ENCODE peak calls at places on chromosome 19, in nine cellular contexts. F is stimulated activated CD8-positive, alpha-beta memory T cell treated with anti-CD3 and anti-CD28 coated beads, Interleukin-15, amount 100 ng/mL, for 24 hours; E is activated CD4-positive, alpha-beta T cell treated with anti-CD3 and anti-CD28 coated beads for 1 hour; V is non-pigmented ciliary epithelial cell; L is endothelial cell; X is hepatic stellate cell; T is stimulated activated CD4-positive, alpha-beta T cell treated with anti-CD3 and anti-CD28 coated beads, Interleukin-12 subunit alpha, Interleukin-12 subunit beta, amount 100 ng/mL, for 48 hours; Y is COLO829; Z is right lobe of liver. D is an unnamed sample.

GRCh38 chr19:23991170-23991569 is 76.5 kb downstream of the ZNF726 start:
- DNase-seq in F (no peak), E (no peak), V (peak; percentile 34), L (no peak), X (no peak), T (no peak), Y (no peak), Z (no peak), D (no peak)

GRCh38 chr19:40508739-40509260 is 42.0 kb downstream of the SPTBN4 start:
- DNase-seq in F (no peak), E (no peak), V (no peak), L (no peak), X (no peak), T (no peak), Y (no peak), Z (no peak), D (no peak)

GRCh38 chr19:21314676-21315075 is 14.5 kb downstream of the ZNF708 start:
- DNase-seq in F (no peak), E (no peak), V (no peak), L (no peak), X (no peak), T (no peak), Y (no peak), Z (no peak), D (peak; percentile 43)

GRCh38 chr19:6412111-6412999 is 12.3 kb downstream of the KHSRP start:
- DNase-seq in F (no peak), E (no peak), V (no peak), L (peak; percentile 51), X (no peak), T (peak; percentile 44), Y (no peak), Z (no peak), D (peak; percentile 23)

GRCh38 chr19:40331052-40331451 is 17.1 kb downstream of the C19orf47 start:
- DNase-seq in F (no peak), E (no peak), V (no peak), L (no peak), X (no peak), T (no peak), Y (no peak), Z (no peak), D (no peak)

GRCh38 chr19:55383279-55383788 is 758 bp downstream of the TMEM238 start:
- DNase-seq in F (no peak), E (no peak), V (no peak), L (no peak), X (no peak), T (no peak), Y (no peak), Z (no peak), D (no peak)

GRCh38 chr19:532578-533484 is 1.3 kb downstream of the CDC34 start:
- DNase-seq in F (no peak), E (no peak), V (no peak), L (peak; percentile 58), X (peak; percentile 83), T (no peak), Y (peak; percentile 28), Z (peak; percentile 70), D (peak; percentile 67)

GRCh38 chr19:8321760-8322637 is 703 bp downstream of the RPS28 start:
- DNase-seq in F (no peak), E (no peak), V (no peak), L (no peak), X (no peak), T (no peak), Y (no peak), Z (no peak), D (no peak)

GRCh38 chr19:35211545-35212230 is 16.9 kb downstream of the FAM187B start:
- DNase-seq in F (peak; percentile 21), E (peak; percentile 56), V (no peak), L (no peak), X (no peak), T (no peak), Y (no peak), Z (peak; percentile 46), D (no peak)

GRCh38 chr19:11130824-11131455 is 24.6 kb downstream of the SPC24 start:
- DNase-seq in F (peak; percentile 50), E (peak; percentile 53), V (no peak), L (peak; percentile 86), X (peak; percentile 87), T (peak; percentile 51), Y (peak; percentile 74), Z (peak; percentile 79), D (peak; percentile 58)

GRCh38 chr19:36040495-36040894 is 7.8 kb upstream of the CLIP3 start:
- DNase-seq in F (no peak), E (no peak), V (no peak), L (no peak), X (no peak), T (no peak), Y (no peak), Z (no peak), D (no peak)

GRCh38 chr19:40745402-40745780 is 4.9 kb downstream of the ACTMAP start:
- DNase-seq in F (no peak), E (no peak), V (no peak), L (no peak), X (no peak), T (no peak), Y (no peak), Z (no peak), D (no peak)

GRCh38 chr19:12834976-12835757 is 788 bp upstream of the RTBDN start:
- DNase-seq in F (no peak), E (no peak), V (no peak), L (no peak), X (no peak), T (no peak), Y (no peak), Z (no peak), D (peak; percentile 81)

GRCh38 chr19:4284176-4284958 is 5.3 kb downstream of the SHD start:
- DNase-seq in F (no peak), E (no peak), V (no peak), L (no peak), X (no peak), T (peak; percentile 12), Y (peak; percentile 58), Z (peak; percentile 78), D (peak; percentile 76)

GRCh38 chr19:12705654-12706331 is 9.4 kb upstream of the FBXW9 start:
- DNase-seq in F (no peak), E (no peak), V (no peak), L (no peak), X (no peak), T (no peak), Y (no peak), Z (no peak), D (no peak)

GRCh38 chr19:47414469-47414868 is 4.9 kb downstream of the MEIS3 start:
- DNase-seq in F (no peak), E (no peak), V (no peak), L (peak; percentile 48), X (no peak), T (no peak), Y (no peak), Z (peak; percentile 46), D (no peak)

GRCh38 chr19:54156490-54156889 is 3.0 kb downstream of the LENG1 start:
- DNase-seq in F (no peak), E (no peak), V (no peak), L (no peak), X (no peak), T (no peak), Y (no peak), Z (no peak), D (no peak)

GRCh38 chr19:1469200-1469935 is 9.6 kb downstream of the C19orf25 start:
- DNase-seq in F (no peak), E (no peak), V (no peak), L (no peak), X (no peak), T (no peak), Y (no peak), Z (peak; percentile 25), D (no peak)

GRCh38 chr19:7924651-7925170 is 1.2 kb downstream of the CTXN1 start:
- DNase-seq in F (no peak), E (no peak), V (no peak), L (no peak), X (no peak), T (no peak), Y (no peak), Z (peak; percentile 32), D (no peak)

GRCh38 chr19:44598880-44599279 is 14.5 kb upstream of the IGSF23 start:
- DNase-seq in F (no peak), E (no peak), V (no peak), L (no peak), X (no peak), T (no peak), Y (no peak), Z (no peak), D (no peak)

GRCh38 chr19:49073514-49074378 is 1.2 kb upstream of the KCNA7 start:
- DNase-seq in F (no peak), E (no peak), V (no peak), L (no peak), X (no peak), T (no peak), Y (no peak), Z (no peak), D (no peak)

GRCh38 chr19:33905937-33906577 is 109.4 kb downstream of the KCTD15 start:
- DNase-seq in F (no peak), E (no peak), V (no peak), L (peak; percentile 84), X (peak; percentile 40), T (no peak), Y (no peak), Z (peak; percentile 85), D (no peak)

GRCh38 chr19:34818270-34818669 is 45.3 kb upstream of the ZNF599 start:
- DNase-seq in F (no peak), E (no peak), V (no peak), L (no peak), X (no peak), T (no peak), Y (no peak), Z (no peak), D (no peak)

GRCh38 chr19:3075605-3076431 is 13.5 kb upstream of the TLE5 start:
- DNase-seq in F (peak; percentile 81), E (peak; percentile 69), V (no peak), L (peak; percentile 66), X (peak; percentile 57), T (peak; percentile 61), Y (no peak), Z (peak; percentile 60), D (no peak)

GRCh38 chr19:49216076-49216475 is 58.5 kb downstream of the TRPM4 start:
- DNase-seq in F (no peak), E (no peak), V (no peak), L (no peak), X (no peak), T (no peak), Y (peak; percentile 81), Z (no peak), D (no peak)

GRCh38 chr19:40603719-40604646 is 2.8 kb downstream of the LTBP4 start:
- DNase-seq in F (peak; percentile 75), E (peak; percentile 92), V (peak; percentile 80), L (peak; percentile 88), X (peak; percentile 99), T (peak; percentile 96), Y (peak; percentile 96), Z (peak; percentile 98), D (peak; percentile 91)

GRCh38 chr19:17950310-17951150 is 16.4 kb upstream of the KCNN1 start:
- DNase-seq in F (no peak), E (no peak), V (no peak), L (no peak), X (no peak), T (no peak), Y (no peak), Z (no peak), D (peak; percentile 81)

GRCh38 chr19:43798546-43799409 is 3.5 kb downstream of the LYPD5 start:
- DNase-seq in F (no peak), E (peak; percentile 51), V (no peak), L (no peak), X (no peak), T (peak; percentile 42), Y (no peak), Z (no peak), D (no peak)

GRCh38 chr19:30064776-30065494 is 122.9 kb downstream of the URI1 start:
- DNase-seq in F (no peak), E (no peak), V (no peak), L (no peak), X (no peak), T (no peak), Y (no peak), Z (no peak), D (no peak)

GRCh38 chr19:2469102-2469914 is 6.6 kb upstream of the GADD45B start:
- DNase-seq in F (no peak), E (no peak), V (no peak), L (no peak), X (peak; percentile 81), T (peak; percentile 47), Y (no peak), Z (no peak), D (no peak)

GRCh38 chr19:16327131-16327450 is 2.5 kb downstream of the KLF2 start:
- DNase-seq in F (no peak), E (no peak), V (no peak), L (no peak), X (no peak), T (no peak), Y (no peak), Z (no peak), D (no peak)